ENCODE peak calls at places on chromosome 1, in ten cellular contexts. F is stomach, G is tibial nerve, M is GM12878, E is A549, Y is K562, Q is testis, D is NB4, Z is ovary, N is IMR-90. C is an unnamed sample.

GRCh38 chr1:153961421-153961820 is 1.9 kb downstream of the SLC39A1 start:
- DNase-seq in G (no peak), Y (no peak), Q (no peak), E (no peak), Z (no peak), D (no peak), M (no peak), F (no peak), N (no peak), C (no peak)

GRCh38 chr1:53685272-53686051 is 53.5 kb downstream of the GLIS1 start:
- DNase-seq in F (no peak), G (no peak), M (no peak), D (no peak), Y (no peak), N (peak; percentile 45), E (no peak), Z (no peak), Q (no peak), C (no peak)

GRCh38 chr1:22376976-22377375 is 74.7 kb upstream of the ZBTB40 start:
- DNase-seq in F (no peak), N (no peak), Q (no peak), Y (no peak), G (no peak), M (no peak), Z (no peak), E (no peak), D (no peak), C (no peak)

GRCh38 chr1:13702425-13703127 is 2.6 kb downstream of the PRDM2 start:
- DNase-seq in N (no peak), Z (no peak), F (no peak), Q (no peak), G (no peak), D (no peak), M (peak; percentile 89), E (no peak), Y (no peak), C (no peak)

GRCh38 chr1:58791106-58791505 is 7.3 kb upstream of the JUN start:
- DNase-seq in M (no peak), Q (no peak), E (no peak), D (no peak), G (no peak), F (no peak), Y (no peak), Z (no peak), N (no peak), C (no peak)

GRCh38 chr1:17538428-17539130 is 919 bp upstream of the ARHGEF10L start:
- DNase-seq in Z (peak; percentile 47), N (peak; percentile 44), Q (peak; percentile 59), M (no peak), G (no peak), F (no peak), Y (no peak), D (no peak), E (no peak), C (no peak)

GRCh38 chr1:74811421-74812179 is 78.6 kb downstream of the TYW3 start:
- DNase-seq in Y (no peak), Q (no peak), G (no peak), M (no peak), D (no peak), F (no peak), Z (no peak), N (no peak), E (no peak), C (no peak)

GRCh38 chr1:89068291-89068690 is 3.3 kb upstream of the GBP1 start:
- DNase-seq in Q (no peak), D (no peak), N (peak; percentile 73), E (no peak), Y (no peak), F (no peak), Z (no peak), G (no peak), M (no peak), C (no peak)

GRCh38 chr1:102434421-102434820 is 437.7 kb upstream of the OLFM3 start:
- DNase-seq in Q (peak; percentile 30), Y (peak; percentile 2), E (no peak), Z (no peak), D (peak; percentile 47), N (no peak), M (no peak), G (no peak), F (no peak), C (peak; percentile 44)

GRCh38 chr1:184691719-184692324 is 62.8 kb downstream of the EDEM3 start:
- DNase-seq in D (peak; percentile 36), N (peak; percentile 68), M (no peak), Y (no peak), F (no peak), E (peak; percentile 14), G (no peak), Z (no peak), Q (peak; percentile 29), C (peak; percentile 29)

GRCh38 chr1:20327467-20327866 is 36.8 kb downstream of the VWA5B1 start:
- DNase-seq in Q (no peak), Z (no peak), G (no peak), Y (no peak), D (no peak), N (no peak), F (no peak), M (no peak), E (no peak), C (no peak)

GRCh38 chr1:97200627-97201026 is 479.0 kb downstream of the PTBP2 start:
- DNase-seq in N (no peak), F (no peak), G (no peak), Z (no peak), Y (no peak), Q (no peak), D (peak; percentile 1), E (no peak), M (no peak), C (no peak)

GRCh38 chr1:51784997-51785421 is 93.5 kb downstream of the NRDC start:
- DNase-seq in Q (no peak), D (no peak), E (no peak), Y (no peak), F (no peak), M (no peak), N (peak; percentile 63), G (no peak), Z (no peak), C (no peak)

GRCh38 chr1:66270122-66270812 is 263.7 kb upstream of the SGIP1 start:
- DNase-seq in Z (no peak), G (no peak), Y (no peak), N (peak; percentile 71), M (no peak), Q (no peak), E (no peak), F (no peak), D (no peak), C (no peak)

GRCh38 chr1:206923009-206923960 is 1.5 kb upstream of the FCMR start:
- DNase-seq in Y (no peak), M (peak; percentile 81), Q (no peak), E (no peak), G (no peak), N (no peak), D (peak; percentile 24), F (no peak), Z (no peak), C (no peak)

GRCh38 chr1:3820316-3820715 is 24.0 kb upstream of the LRRC47 start:
- DNase-seq in F (no peak), M (no peak), Q (no peak), D (no peak), Y (no peak), Z (no peak), N (no peak), G (no peak), E (no peak), C (no peak)
- TF ChIP-seq POLR2A in F (no peak), M (no peak), Q (no peak), D (no peak), Y (no peak), Z (no peak), N (no peak), G (no peak), E (no peak), C (no peak)

DNA sequence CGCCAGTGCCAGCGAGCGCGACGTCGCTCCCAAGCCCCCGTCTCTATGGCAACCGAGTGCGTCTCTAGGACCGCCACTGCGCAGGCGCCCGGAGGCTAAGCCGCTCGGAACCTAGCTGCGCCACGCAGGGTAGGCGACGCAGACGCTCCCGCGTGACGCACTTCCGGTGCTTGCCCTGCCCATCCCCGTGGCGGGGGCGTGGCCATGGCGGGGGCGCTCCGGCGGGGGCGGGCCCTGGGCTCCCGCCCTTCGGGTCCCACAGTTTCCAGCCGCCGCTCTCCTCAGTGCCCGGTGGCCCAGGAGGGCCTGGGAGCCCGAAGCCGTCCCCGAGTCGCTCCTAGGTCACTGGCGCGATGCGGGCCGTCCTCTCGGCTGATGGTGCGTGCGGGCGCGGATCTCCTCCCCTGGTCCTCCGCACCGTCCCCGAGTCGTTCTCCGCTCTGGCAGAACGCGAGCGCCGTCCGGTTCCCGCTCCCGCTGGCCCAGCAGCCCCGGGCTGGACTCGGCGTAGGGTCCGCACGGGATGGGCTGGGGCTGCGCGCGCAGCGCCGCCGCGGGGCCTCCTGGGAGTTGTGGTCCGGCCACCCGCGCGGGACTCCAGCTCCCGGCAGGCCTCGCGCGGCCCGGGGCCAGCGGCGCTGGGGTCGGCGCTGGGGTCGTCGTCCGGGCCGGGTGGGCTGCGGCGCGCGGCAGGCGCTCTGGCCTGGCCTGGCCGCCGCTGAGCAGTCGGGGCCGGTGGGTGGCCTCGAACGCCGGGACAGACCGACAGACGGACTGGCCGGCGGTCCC is at the start of gene MIB2:
- DNase-seq in D (peak; percentile 97), N (peak; percentile 95), Y (peak; percentile 99), E (peak; percentile 94), Z (peak; percentile 96), Q (peak; percentile 96), G (peak; percentile 86), M (peak; percentile 87), F (peak; percentile 97), C (peak; percentile 99)
- TF ChIP-seq POLR2A in D (no peak), N (peak; percentile 97), Y (peak; percentile 98), E (peak; percentile 59), Z (peak; percentile 82), Q (peak; percentile 5), G (peak; percentile 81), M (peak; percentile 93), F (no peak), C (peak; percentile 83)

DNA sequence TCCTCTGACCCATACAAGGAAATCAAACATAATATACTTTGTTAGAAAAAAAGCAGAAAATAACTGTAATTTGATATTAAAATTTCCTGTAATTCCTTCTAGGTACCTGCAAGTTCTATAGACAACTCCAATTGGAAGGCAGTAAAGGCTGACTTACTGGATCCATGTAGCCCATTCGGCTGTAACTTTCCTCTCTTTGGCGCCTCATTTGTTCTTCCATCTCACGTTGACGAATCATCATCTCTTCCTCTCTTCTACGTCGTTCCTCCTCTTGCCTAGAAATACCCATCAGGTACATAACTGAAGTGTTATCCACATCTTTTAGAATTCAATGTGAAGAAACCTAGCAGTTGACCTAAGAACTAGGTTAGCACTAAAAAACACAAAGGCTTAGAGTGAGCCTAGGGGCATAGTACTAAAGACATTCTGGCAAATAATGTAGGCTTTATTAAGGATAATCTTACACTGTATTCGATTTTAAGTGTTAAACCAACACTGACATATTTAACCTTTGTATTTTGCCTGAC is 5.1 kb downstream of the SFPQ start:
- DNase-seq in N (no peak), Q (no peak), D (no peak), G (no peak), Z (no peak), Y (no peak), F (no peak), M (no peak), E (no peak), C (no peak)
- TF ChIP-seq POLR2A in N (no peak), Q (no peak), D (no peak), G (no peak), Z (no peak), Y (peak; percentile 21), F (no peak), M (no peak), E (no peak), C (no peak)

GRCh38 chr1:31154632-31155215 is 85.0 kb downstream of the NKAIN1 start:
- DNase-seq in D (peak; percentile 84), F (peak; percentile 84), M (no peak), Q (peak; percentile 75), N (peak; percentile 55), Z (peak; percentile 80), G (peak; percentile 50), E (peak; percentile 48), Y (peak; percentile 99), C (peak; percentile 78)
- TF ChIP-seq POLR2A in D (peak; percentile 25), F (no peak), M (peak; percentile 58), Q (no peak), N (peak; percentile 55), Z (no peak), G (no peak), E (peak; percentile 35), Y (peak; percentile 77), C (no peak)

C was measured in erythroblast.